ENCODE peak calls at places on chromosomes 1 and 21, in six cellular contexts. W, A, M, Q, P and Z are unnamed samples.

GRCh38 chr1:99607590-99607989 is 38.3 kb upstream of the PALMD start:
- DNase-seq in W (no peak), A (no peak), M (no peak), Q (no peak), P (no peak), Z (no peak)

GRCh38 chr1:218380125-218380977 is 35.2 kb downstream of the TGFB2 start:
- DNase-seq in W (peak), A (no peak), M (no peak), Q (no peak), P (no peak), Z (peak)

GRCh38 chr21:44267655-44268142 is 6.0 kb upstream of the DNMT3L start:
- DNase-seq in W (no peak), A (no peak), M (no peak), Q (peak), P (no peak), Z (peak)

GRCh38 chr1:118185083-118185899 is at the start of gene SPAG17:
- DNase-seq in W (peak), A (peak), M (no peak), Q (peak), P (peak), Z (peak)

GRCh38 chr1:32907435-32907834 is 6.2 kb upstream of the TMEM54 start:
- DNase-seq in W (no peak), A (no peak), M (no peak), Q (no peak), P (no peak), Z (no peak)

GRCh38 chr1:19817160-19817559 is 2.1 kb upstream of the RNF186 start:
- DNase-seq in W (no peak), A (no peak), M (no peak), Q (no peak), P (no peak), Z (no peak)

GRCh38 chr1:22855668-22856606 is 116.7 kb downstream of the LACTBL1 start:
- DNase-seq in W (no peak), A (no peak), M (no peak), Q (no peak), P (no peak), Z (no peak)

GRCh38 chr1:157960773-157961172 is 32.7 kb upstream of the KIRREL1 start:
- DNase-seq in W (no peak), A (no peak), M (no peak), Q (no peak), P (no peak), Z (no peak)

GRCh38 chr21:38773108-38774061 is 32.3 kb upstream of the ETS2 start:
- DNase-seq in W (peak), A (peak), M (peak), Q (no peak), P (no peak), Z (no peak)

GRCh38 chr1:221166559-221167318 is 287.5 kb downstream of the HLX start:
- DNase-seq in W (no peak), A (peak), M (no peak), Q (peak), P (no peak), Z (peak)

GRCh38 chr1:6185635-6186382 is 5.7 kb upstream of the CHD5 start:
- DNase-seq in W (no peak), A (no peak), M (no peak), Q (no peak), P (no peak), Z (no peak)

GRCh38 chr1:178124115-178124514 is 30.2 kb downstream of the RASAL2 start:
- DNase-seq in W (no peak), A (no peak), M (no peak), Q (no peak), P (no peak), Z (no peak)

GRCh38 chr1:209873067-209873810 is 45.5 kb downstream of the UTP25 start:
- DNase-seq in W (no peak), A (no peak), M (no peak), Q (no peak), P (no peak), Z (no peak)

GRCh38 chr1:16351449-16351993 is 759 bp downstream of the FBXO42 start:
- DNase-seq in W (no peak), A (no peak), M (no peak), Q (no peak), P (no peak), Z (no peak)

GRCh38 chr1:10943991-10944730 is 68.3 kb upstream of the TARDBP start:
- DNase-seq in W (no peak), A (no peak), M (no peak), Q (peak), P (no peak), Z (peak)

GRCh38 chr1:32892368-32893197 is 6.3 kb downstream of the HPCA start:
- DNase-seq in W (peak), A (no peak), M (no peak), Q (peak), P (peak), Z (peak)

GRCh38 chr1:20521960-20522861 is 14.3 kb upstream of the MUL1 start:
- DNase-seq in W (peak), A (peak), M (no peak), Q (peak), P (peak), Z (peak)

GRCh38 chr1:206450271-206450670 is 20.0 kb upstream of the IKBKE start:
- DNase-seq in W (no peak), A (no peak), M (no peak), Q (no peak), P (no peak), Z (no peak)

GRCh38 chr1:94592566-94592920 is 51.0 kb upstream of the F3 start:
- DNase-seq in W (no peak), A (no peak), M (no peak), Q (no peak), P (no peak), Z (no peak)

GRCh38 chr1:93722081-93723031 is 40.7 kb upstream of the BCAR3 start:
- DNase-seq in W (no peak), A (peak), M (no peak), Q (no peak), P (no peak), Z (no peak)

GRCh38 chr1:95679262-95679661 is 445.3 kb downstream of the RWDD3 start:
- DNase-seq in W (no peak), A (no peak), M (no peak), Q (no peak), P (no peak), Z (no peak)

GRCh38 chr1:2137257-2138121 is 57.1 kb downstream of the FAAP20 start:
- DNase-seq in W (no peak), A (no peak), M (no peak), Q (peak), P (no peak), Z (no peak)

GRCh38 chr1:11898831-11899467 is 27.3 kb downstream of the KIAA2013 start:
- DNase-seq in W (no peak), A (no peak), M (no peak), Q (no peak), P (no peak), Z (no peak)

GRCh38 chr1:204104331-204105222 is 31.7 kb downstream of the SOX13 start:
- DNase-seq in W (peak), A (peak), M (no peak), Q (peak), P (no peak), Z (peak)

GRCh38 chr1:204190212-204191211 is 5.8 kb downstream of the KISS1 start:
- DNase-seq in W (no peak), A (peak), M (no peak), Q (peak), P (no peak), Z (no peak)

GRCh38 chr1:154182342-154183044 is 9.4 kb downstream of the TPM3 start:
- DNase-seq in W (peak), A (peak), M (peak), Q (peak), P (peak), Z (peak)

GRCh38 chr1:109306832-109307362 is at the start of gene MYBPHL:
- DNase-seq in W (no peak), A (no peak), M (no peak), Q (no peak), P (no peak), Z (no peak)
- H3K27ac ChIP-seq in W (no peak), A (peak), M (no peak), Q (no peak), P (peak), Z (no peak)

DNA sequence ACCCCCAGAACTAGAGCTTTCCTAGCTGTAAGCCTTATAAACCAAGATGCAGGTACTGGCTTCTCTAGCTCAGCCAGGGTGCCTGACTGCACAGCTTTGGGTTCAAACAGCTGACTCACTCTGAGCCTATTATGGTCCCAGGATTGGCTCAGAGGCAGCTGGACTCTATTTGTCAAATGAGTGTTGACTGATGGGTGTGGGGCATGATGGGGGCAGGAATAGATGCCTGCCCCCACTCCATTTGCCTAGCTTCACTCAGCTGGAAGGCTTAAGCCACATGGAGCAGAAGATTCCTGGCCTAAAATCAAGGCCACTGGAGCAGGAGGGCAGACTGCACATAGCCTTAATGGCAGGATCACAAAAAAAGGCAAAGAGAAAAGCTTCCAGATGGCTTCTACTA is 90.5 kb downstream of the PIK3R3 start:
- DNase-seq in W (no peak), A (peak), M (no peak), Q (no peak), P (no peak), Z (no peak)
- H3K27ac ChIP-seq in W (no peak), A (no peak), M (no peak), Q (no peak), P (peak), Z (no peak)

GRCh38 chr1:232182206-232182605 is 447.7 kb downstream of the SIPA1L2 start:
- DNase-seq in W (no peak), A (no peak), M (no peak), Q (no peak), P (no peak), Z (no peak)
- H3K27ac ChIP-seq in W (no peak), A (no peak), M (no peak), Q (no peak), P (no peak), Z (no peak)

GRCh38 chr1:234684854-234685253 is 74.9 kb upstream of the IRF2BP2 start:
- DNase-seq in W (no peak), A (no peak), M (no peak), Q (no peak), P (no peak), Z (no peak)
- H3K27ac ChIP-seq in W (no peak), A (peak), M (no peak), Q (no peak), P (no peak), Z (peak)

GRCh38 chr1:241847796-241848668 is at the start of gene EXO1:
- DNase-seq in W (peak), A (peak), M (peak), Q (peak), P (peak), Z (peak)

GRCh38 chr1:241846375-241846774 is 1.6 kb upstream of the EXO1 start:
- DNase-seq in W (no peak), A (no peak), M (no peak), Q (no peak), P (no peak), Z (no peak)

GRCh38 chr1:241846862-241847539 is 1.0 kb upstream of the EXO1 start:
- DNase-seq in W (no peak), A (no peak), M (no peak), Q (no peak), P (no peak), Z (no peak)

GRCh38 chr1:241848680-241849344 is 808 bp downstream of the EXO1 start:
- DNase-seq in W (no peak), A (no peak), M (no peak), Q (no peak), P (no peak), Z (no peak)

DNA sequence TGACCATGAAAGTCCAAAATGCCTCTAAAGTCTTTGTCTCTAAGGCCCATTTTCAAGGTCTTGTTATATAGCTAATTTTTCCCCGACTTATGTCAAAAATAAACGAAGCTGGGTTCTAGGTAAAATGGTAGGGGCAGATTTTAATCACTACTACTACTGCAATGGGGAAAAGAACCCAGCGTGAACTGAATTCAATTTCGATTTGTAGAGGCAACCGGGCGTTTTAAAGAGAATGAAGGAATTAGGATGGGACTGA is 536 bp upstream of the EXO1 start:
- DNase-seq in W (no peak), A (no peak), M (no peak), Q (no peak), P (no peak), Z (no peak)
- H3K27ac ChIP-seq in W (peak), A (peak), M (peak), Q (peak), P (peak), Z (peak)